ENCODE peak calls at places on chromosome X, in six cellular contexts. B is K562, H is HepG2, Q is A549, O is endothelial cell of umbilical vein, Y is GM12878. E is an unnamed sample.

GRCh38 chrX:107713205-107714195 is 62.1 kb downstream of the TSC22D3 start:
- DNase-seq in B (no peak), H (no peak), Q (no peak), O (no peak), Y (no peak), E (no peak)

GRCh38 chrX:140346711-140347110 is 158.2 kb downstream of the SOX3 start:
- DNase-seq in B (no peak), H (no peak), Q (no peak), O (no peak), Y (no peak), E (no peak)

GRCh38 chrX:136531951-136532350 is at the start of gene VGLL1:
- DNase-seq in B (no peak), H (no peak), Q (no peak), O (no peak), Y (no peak), E (no peak)

GRCh38 chrX:24113161-24113560 is 36.4 kb upstream of the ZFX start:
- DNase-seq in B (no peak), H (no peak), Q (no peak), O (no peak), Y (no peak), E (no peak)

GRCh38 chrX:119698835-119699234 is 5.9 kb upstream of the SEPTIN6 start:
- DNase-seq in B (peak), H (peak), Q (peak), O (peak), Y (no peak), E (peak)

GRCh38 chrX:46263494-46263893 is 281.7 kb downstream of the ZNF674 start:
- DNase-seq in B (no peak), H (no peak), Q (no peak), O (no peak), Y (no peak), E (no peak)

GRCh38 chrX:15059488-15059887 is 186.3 kb downstream of the MOSPD2 start:
- DNase-seq in B (no peak), H (no peak), Q (no peak), O (no peak), Y (no peak), E (no peak)

GRCh38 chrX:134520860-134521390 is 61.0 kb downstream of the HPRT1 start:
- DNase-seq in B (peak), H (peak), Q (peak), O (peak), Y (no peak), E (peak)

GRCh38 chrX:9614016-9614415 is 149.2 kb downstream of the TBL1X start:
- DNase-seq in B (no peak), H (no peak), Q (no peak), O (no peak), Y (no peak), E (no peak)

GRCh38 chrX:3815896-3816664 is 102.6 kb upstream of the PRKX start:
- DNase-seq in B (peak), H (peak), Q (peak), O (peak), Y (peak), E (peak)
- TF ChIP-seq POLR2A in B (peak), H (no peak), Q (no peak), O (no peak), Y (peak), E (no peak)

GRCh38 chrX:111719426-111720210 is 38.6 kb downstream of the ALG13 start:
- DNase-seq in B (no peak), H (no peak), Q (no peak), O (peak), Y (no peak), E (peak)
- TF ChIP-seq MYC in B (no peak), H (no peak), Q (no peak), O (no peak), Y (no peak), E (no peak)

DNA sequence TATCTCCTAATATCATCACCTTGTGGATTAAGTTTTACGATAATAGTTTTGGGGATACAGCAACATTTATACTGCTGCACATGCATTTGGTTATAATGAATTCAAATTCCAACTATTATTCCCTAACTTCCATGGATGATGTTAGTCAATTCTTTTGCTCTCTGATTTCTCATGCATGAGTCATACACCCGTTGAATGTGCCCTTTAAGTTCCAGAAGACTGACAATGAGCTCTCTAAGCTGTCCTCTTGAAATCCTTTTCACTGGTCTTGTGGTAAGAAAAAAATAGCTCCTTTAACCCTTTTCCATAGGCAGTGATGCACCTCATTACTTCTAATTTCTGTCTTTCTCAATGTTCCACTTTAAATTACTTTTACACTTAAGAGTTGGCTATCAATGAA is 1095.2 kb upstream of the POU3F4 start:
- DNase-seq in B (no peak), H (no peak), Q (no peak), O (no peak), Y (no peak), E (no peak)
- TF ChIP-seq MAX in B (no peak), H (no peak), Q (no peak), O (no peak), Y (no peak), E (no peak)

GRCh38 chrX:103918584-103919335 is 43.7 kb upstream of the TMSB15B start:
- DNase-seq in B (no peak), H (no peak), Q (peak), O (peak), Y (no peak), E (peak)
- TF ChIP-seq POLR2A in B (no peak), H (no peak), Q (peak), O (no peak), Y (peak), E (no peak)

GRCh38 chrX:19030805-19031204 is 46.9 kb upstream of the PHKA2 start:
- DNase-seq in B (no peak), H (no peak), Q (no peak), O (no peak), Y (no peak), E (no peak)
- TF ChIP-seq MYC in B (no peak), H (no peak), Q (no peak), O (no peak), Y (no peak), E (no peak)

GRCh38 chrX:153968754-153969124 is 2.9 kb downstream of the HCFC1 start:
- DNase-seq in B (peak), H (no peak), Q (no peak), O (no peak), Y (no peak), E (peak)
- TF ChIP-seq MAX in B (no peak), H (no peak), Q (no peak), O (no peak), Y (no peak), E (no peak)

GRCh38 chrX:82196866-82197265 is 995.0 kb downstream of the SH3BGRL start:
- DNase-seq in B (no peak), H (no peak), Q (no peak), O (no peak), Y (no peak), E (no peak)
- TF ChIP-seq POLR2A in B (no peak), H (no peak), Q (no peak), O (no peak), Y (no peak), E (no peak)

GRCh38 chrX:110914281-110914680 is 118.7 kb upstream of the CHRDL1 start:
- DNase-seq in B (no peak), H (no peak), Q (no peak), O (no peak), Y (no peak), E (no peak)
- TF ChIP-seq MYC in B (no peak), H (no peak), Q (no peak), O (no peak), Y (no peak), E (no peak)

DNA sequence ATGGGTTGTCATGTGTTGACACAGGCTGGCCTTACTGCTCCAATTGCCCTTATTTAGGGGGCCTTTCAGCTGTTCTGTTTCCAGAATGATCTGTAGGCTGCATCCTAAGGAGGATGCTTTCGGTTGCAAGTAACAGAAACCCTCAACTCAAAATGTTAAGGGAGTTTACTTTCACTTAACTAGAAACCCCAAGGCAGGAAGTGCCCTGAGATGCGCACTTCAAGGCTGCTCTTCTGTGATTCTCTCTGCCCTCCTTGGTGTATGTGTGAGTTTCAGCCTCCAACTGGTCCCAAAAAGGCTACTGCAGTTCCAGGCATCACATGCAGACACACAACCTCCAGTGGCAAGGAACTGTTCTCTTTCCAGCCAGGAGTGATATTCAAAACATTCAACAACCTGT is 97.3 kb upstream of the ATP6AP2 start:
- DNase-seq in B (no peak), H (no peak), Q (no peak), O (no peak), Y (no peak), E (no peak)
- TF ChIP-seq MAX in B (no peak), H (no peak), Q (no peak), O (no peak), Y (no peak), E (no peak)

DNA sequence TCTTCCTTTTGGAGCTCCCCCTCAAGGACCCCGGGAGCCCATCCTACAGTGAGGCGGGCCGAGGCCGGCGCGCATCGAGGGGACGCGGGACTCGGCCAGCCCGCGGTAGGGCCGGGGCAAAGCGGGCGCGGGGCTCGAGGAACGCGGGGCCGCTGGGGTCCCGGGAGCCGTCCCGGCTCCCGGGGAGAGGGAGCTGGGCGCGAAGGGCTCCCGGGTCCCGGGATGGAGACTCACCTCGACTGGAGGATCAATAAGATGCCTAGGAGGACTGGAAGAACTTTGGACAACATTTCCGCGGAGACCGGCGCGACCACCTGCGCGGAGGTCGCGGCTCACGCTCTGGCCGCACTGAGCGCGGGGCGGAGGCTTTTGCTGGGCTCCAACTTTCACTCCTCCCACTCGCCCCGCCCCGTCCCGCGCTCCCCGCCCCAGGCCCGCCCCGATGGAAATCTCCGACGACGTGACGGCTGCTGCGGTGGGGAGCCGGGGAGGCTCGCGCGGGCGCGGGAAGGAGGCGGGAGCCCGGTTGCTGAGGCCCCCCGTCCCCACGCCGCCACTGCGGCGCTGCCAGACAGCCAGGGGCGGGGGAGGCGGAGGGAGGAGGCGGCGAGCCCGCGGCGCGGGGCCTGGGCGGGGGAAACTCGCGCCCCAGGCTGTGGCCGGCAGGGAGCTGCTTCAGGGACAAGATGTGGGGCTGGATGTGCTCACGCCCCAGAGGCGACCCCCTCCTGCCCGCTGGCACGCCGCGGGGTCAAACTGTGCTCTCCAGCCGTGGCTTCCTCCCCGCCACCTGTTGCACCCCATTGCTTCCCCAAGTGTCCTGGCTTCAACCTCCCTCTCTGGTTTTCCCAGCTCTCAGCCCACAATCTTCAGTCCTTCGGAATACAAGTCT is at the start of gene GABRE:
- DNase-seq in B (peak), H (no peak), Q (no peak), O (peak), Y (no peak), E (no peak)
- TF ChIP-seq POLR2A in B (peak), H (peak), Q (peak), O (peak), Y (no peak), E (no peak)